ENCODE peak calls at places on chromosome X, in five cellular contexts. O is nephron progenitor cell, D is GM12865, Z is GM12864, R is colonic mucosa. C is an unnamed sample.

GRCh38 chrX:110951472-110952269 is 144.3 kb upstream of the PAK3 start:
- DNase-seq in O (no peak), D (no peak), Z (no peak), R (no peak), C (no peak)

GRCh38 chrX:15436220-15436619 is 52.0 kb upstream of the VEGFD start:
- DNase-seq in O (no peak), D (no peak), Z (no peak), R (no peak), C (no peak)

GRCh38 chrX:28552322-28552721 is 34.9 kb upstream of the IL1RAPL1 start:
- DNase-seq in O (no peak), D (no peak), Z (no peak), R (no peak), C (no peak)

GRCh38 chrX:33298622-33299021 is 87.3 kb upstream of the DMD start:
- DNase-seq in O (no peak), D (no peak), Z (no peak), R (no peak), C (no peak)

GRCh38 chrX:31179203-31179602 is 107.4 kb upstream of the FTHL17 start:
- DNase-seq in O (no peak), D (peak), Z (no peak), R (no peak), C (no peak)

GRCh38 chrX:22392176-22392814 is 119.6 kb downstream of the CBLL2 start:
- DNase-seq in O (no peak), D (no peak), Z (no peak), R (no peak), C (no peak)

GRCh38 chrX:123704781-123705180 is 28.1 kb downstream of the THOC2 start:
- DNase-seq in O (no peak), D (no peak), Z (no peak), R (no peak), C (no peak)

GRCh38 chrX:129593137-129593536 is 53.1 kb downstream of the OCRL start:
- DNase-seq in O (no peak), D (no peak), Z (no peak), R (no peak), C (no peak)

GRCh38 chrX:119602701-119603255 is 3.4 kb downstream of the NKRF start:
- DNase-seq in O (no peak), D (no peak), Z (no peak), R (no peak), C (no peak)

GRCh38 chrX:53093177-53093655 is 726 bp upstream of the KANTR start:
- DNase-seq in O (peak), D (peak), Z (no peak), R (peak), C (peak)

GRCh38 chrX:3271485-3272186 is 74.8 kb downstream of the MXRA5 start:
- DNase-seq in O (no peak), D (no peak), Z (no peak), R (no peak), C (no peak)

GRCh38 chrX:23341452-23341851 is 6.8 kb downstream of the PTCHD1 start:
- DNase-seq in O (peak), D (no peak), Z (no peak), R (peak), C (no peak)

GRCh38 chrX:15511563-15511962 is 11.0 kb downstream of the BMX start:
- DNase-seq in O (no peak), D (no peak), Z (no peak), R (no peak), C (no peak)

GRCh38 chrX:46840946-46841740 is 4.3 kb downstream of the RP2 start:
- DNase-seq in O (no peak), D (peak), Z (no peak), R (no peak), C (no peak)

GRCh38 chrX:19840899-19841648 is 46.3 kb downstream of the SH3KBP1 start:
- DNase-seq in O (no peak), D (peak), Z (no peak), R (no peak), C (no peak)

GRCh38 chrX:31199051-31199769 is 127.4 kb upstream of the FTHL17 start:
- DNase-seq in O (no peak), D (no peak), Z (no peak), R (no peak), C (no peak)

GRCh38 chrX:21991504-21991903 is 40.6 kb upstream of the PHEX start:
- DNase-seq in O (no peak), D (no peak), Z (no peak), R (no peak), C (no peak)

GRCh38 chrX:1205681-1206611 is 6.5 kb downstream of the CRLF2 start:
- DNase-seq in O (peak), D (peak), Z (no peak), R (peak), C (no peak)

GRCh38 chrX:150897371-150898319 is 823 bp downstream of the CD99L2 start:
- DNase-seq in O (peak), D (peak), Z (no peak), R (peak), C (peak)

GRCh38 chrX:136336623-136337022 is 35.9 kb downstream of the ADGRG4 start:
- DNase-seq in O (no peak), D (peak), Z (no peak), R (no peak), C (no peak)

GRCh38 chrX:103171353-103171752 is 43.6 kb upstream of the BEX4 start:
- DNase-seq in O (no peak), D (no peak), Z (no peak), R (no peak), C (no peak)

GRCh38 chrX:41542151-41542935 is 95.2 kb downstream of the NYX start:
- DNase-seq in O (no peak), D (no peak), Z (no peak), R (peak), C (no peak)

GRCh38 chrX:24350217-24350616 is 10.2 kb upstream of the SUPT20HL1 start:
- DNase-seq in O (no peak), D (no peak), Z (no peak), R (no peak), C (no peak)

GRCh38 chrX:39613508-39613921 is 484.2 kb downstream of the BCOR start:
- DNase-seq in O (peak), D (peak), Z (no peak), R (peak), C (peak)

GRCh38 chrX:57270980-57271379 is 15.5 kb upstream of the FAAH2 start:
- DNase-seq in O (no peak), D (no peak), Z (no peak), R (no peak), C (no peak)

GRCh38 chrX:148914783-148915182 is 414.4 kb downstream of the AFF2 start:
- DNase-seq in O (no peak), D (peak), Z (peak), R (no peak), C (no peak)

GRCh38 chrX:146056511-146057081 is 239.0 kb downstream of the SLITRK2 start:
- DNase-seq in O (no peak), D (no peak), Z (no peak), R (no peak), C (no peak)

GRCh38 chrX:105975382-105975781 is 63.1 kb downstream of the SERPINA7 start:
- DNase-seq in O (no peak), D (no peak), Z (no peak), R (no peak), C (no peak)

GRCh38 chrX:39645059-39645895 is 452.5 kb downstream of the BCOR start:
- DNase-seq in O (peak), D (no peak), Z (no peak), R (peak), C (no peak)

GRCh38 chrX:19070555-19070994 is 51.7 kb downstream of the ADGRG2 start:
- DNase-seq in O (no peak), D (no peak), Z (no peak), R (no peak), C (no peak)

GRCh38 chrX:148601034-148601433 is 100.6 kb downstream of the AFF2 start:
- DNase-seq in O (no peak), D (no peak), Z (no peak), R (no peak), C (no peak)

GRCh38 chrX:14934423-14934822 is 61.2 kb downstream of the MOSPD2 start:
- DNase-seq in O (no peak), D (no peak), Z (no peak), R (no peak), C (no peak)

GRCh38 chrX:47637546-47638195 is 7.9 kb upstream of the CFP start:
- DNase-seq in O (no peak), D (no peak), Z (no peak), R (peak), C (no peak)

GRCh38 chrX:5916945-5917344 is 311.7 kb downstream of the NLGN4X start:
- DNase-seq in O (no peak), D (peak), Z (no peak), R (no peak), C (no peak)
- TF ChIP-seq CTCF in O (no peak), D (peak), Z (no peak), R (no peak), C (no peak)

GRCh38 chrX:37315511-37316248 is 33.5 kb upstream of the PRRG1 start:
- DNase-seq in O (no peak), D (no peak), Z (no peak), R (no peak), C (no peak)

DNA sequence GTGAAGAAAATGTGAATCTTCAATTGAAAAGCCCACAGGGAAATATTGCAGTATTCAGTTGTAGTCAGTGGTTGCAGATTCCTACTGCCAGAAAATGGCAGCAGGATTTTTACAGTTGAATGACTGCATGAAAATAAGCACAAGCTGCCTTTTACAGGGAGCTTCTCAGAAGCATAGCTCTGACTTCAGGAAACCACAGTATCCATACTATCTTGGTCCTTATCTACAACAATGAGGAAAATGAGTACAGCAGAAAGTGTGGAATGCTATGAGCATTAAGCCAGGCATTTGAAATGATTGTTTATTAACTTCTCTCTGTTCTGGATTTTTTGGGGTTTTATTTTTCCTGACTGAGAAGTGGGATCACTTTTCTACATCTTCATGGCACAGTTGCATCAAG is 34.6 kb upstream of the PRRG1 start:
- DNase-seq in O (no peak), D (no peak), Z (no peak), R (no peak), C (no peak)
- TF ChIP-seq CTCF in O (no peak), D (no peak), Z (no peak), R (no peak), C (no peak)

DNA sequence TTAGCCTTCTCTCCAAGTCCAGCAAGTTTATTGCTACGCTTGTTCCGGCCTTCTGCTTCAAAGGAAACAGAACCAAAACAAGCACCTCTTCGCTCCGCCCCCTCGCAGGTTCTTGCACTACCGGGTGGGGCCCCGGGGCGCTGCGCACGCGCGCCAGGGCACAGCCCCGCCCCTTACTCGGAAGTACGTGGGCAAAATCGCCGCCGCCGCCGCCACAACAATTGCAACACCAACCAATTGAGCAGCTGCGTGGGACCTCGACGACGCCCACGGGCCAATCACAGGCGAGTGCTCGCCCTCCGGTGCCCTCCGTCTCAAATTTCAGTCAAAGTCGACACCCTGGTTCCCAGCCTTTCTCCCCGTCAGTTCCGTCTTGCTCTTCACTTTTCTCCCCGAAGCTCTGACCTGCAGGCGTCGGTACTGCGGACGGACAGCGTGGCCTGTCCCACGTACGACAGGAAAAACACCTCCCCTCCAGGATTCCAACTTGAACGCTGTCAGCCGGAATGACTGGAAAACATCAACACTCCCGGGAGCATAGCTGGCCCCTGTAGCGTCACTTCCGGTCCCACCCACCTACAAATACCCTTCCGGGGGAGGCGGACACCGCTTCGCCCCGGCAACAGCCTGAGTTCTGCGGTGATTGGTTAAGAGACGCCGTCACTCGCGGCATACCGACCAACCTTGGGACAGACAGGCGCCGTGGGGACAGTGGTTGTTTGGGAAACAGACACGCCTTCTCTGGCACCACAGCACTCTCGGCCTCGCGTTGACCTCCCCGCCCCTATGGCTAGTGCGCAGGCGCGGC is 624 bp upstream of the OTUD5 start:
- DNase-seq in O (peak), D (peak), Z (peak), R (peak), C (peak)
- TF ChIP-seq CTCF in O (no peak), D (no peak), Z (no peak), R (no peak), C (no peak)

GRCh38 chrX:55210931-55211677 is 9.0 kb upstream of the PAGE5 start:
- DNase-seq in O (no peak), D (no peak), Z (no peak), R (no peak), C (no peak)
- TF ChIP-seq CTCF in O (no peak), D (no peak), Z (no peak), R (no peak), C (no peak)

DNA sequence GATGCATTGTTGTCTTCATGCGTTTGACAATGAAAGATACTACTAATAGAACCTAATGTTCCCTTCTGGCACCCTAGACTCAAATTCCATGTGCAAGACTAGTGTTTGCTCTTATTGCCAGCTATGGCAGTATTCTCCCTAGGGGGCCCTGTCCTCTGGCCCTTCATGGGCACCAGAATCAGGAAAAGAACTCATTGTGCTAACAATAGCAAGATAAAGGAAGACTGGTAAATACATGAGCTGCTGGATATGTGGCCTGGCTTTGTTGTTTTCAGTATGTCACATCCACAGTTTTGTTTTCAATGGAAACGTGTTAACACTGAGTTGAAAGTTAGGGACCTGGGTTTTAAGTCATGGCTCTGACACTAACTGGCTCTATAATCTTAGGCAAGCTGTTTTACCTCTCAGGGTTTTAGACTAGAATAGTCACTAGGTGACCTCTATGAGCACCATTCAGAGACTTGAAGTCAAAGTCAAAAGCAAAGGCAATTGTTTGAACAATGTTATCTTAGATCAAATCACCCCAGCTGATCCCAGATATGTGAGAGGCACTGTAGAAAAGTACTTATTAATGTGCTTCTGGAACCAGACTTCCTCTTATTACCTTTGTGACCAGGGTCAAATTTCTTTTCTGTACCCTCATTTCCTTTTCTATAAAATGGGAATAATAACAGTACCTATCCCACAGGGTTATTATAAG is 253.7 kb upstream of the DIAPH2 start:
- DNase-seq in O (no peak), D (no peak), Z (no peak), R (no peak), C (no peak)
- TF ChIP-seq CTCF in O (no peak), D (no peak), Z (no peak), R (no peak), C (no peak)

GRCh38 chrX:72713130-72713529 is 976 bp downstream of the PHKA1 start:
- DNase-seq in O (no peak), D (no peak), Z (no peak), R (no peak), C (no peak)
- TF ChIP-seq CTCF in O (no peak), D (no peak), Z (no peak), R (no peak), C (no peak)